ENCODE peak calls at places on chromosomes 5 and 9, in five cellular contexts. W is stomach, J is SK-N-SH, P is prostate gland, F is GM23338. U is an unnamed sample.

GRCh38 chr9:93684161-93684765 is 107.9 kb downstream of the PHF2 start:
- DNase-seq in W (no peak), J (no peak), P (peak), F (no peak), U (no peak)

GRCh38 chr5:61301820-61302563 is 30.1 kb upstream of the ZSWIM6 start:
- DNase-seq in W (peak), J (no peak), P (peak), F (no peak), U (peak)

GRCh38 chr5:140020601-140021177 is 22.4 kb downstream of the NRG2 start:
- DNase-seq in W (no peak), J (no peak), P (no peak), F (no peak), U (no peak)

GRCh38 chr5:142961435-142962171 is 191.4 kb downstream of the ARHGAP26 start:
- DNase-seq in W (no peak), J (no peak), P (no peak), F (no peak), U (no peak)

GRCh38 chr5:147935032-147935431 is 28.7 kb upstream of the C5orf46 start:
- DNase-seq in W (no peak), J (peak), P (peak), F (peak), U (no peak)

GRCh38 chr5:66234241-66234640 is 90.1 kb downstream of the SREK1 start:
- DNase-seq in W (no peak), J (no peak), P (no peak), F (no peak), U (no peak)

GRCh38 chr5:155027993-155028629 is 14.6 kb downstream of the KIF4B start:
- DNase-seq in W (no peak), J (no peak), P (no peak), F (peak), U (no peak)

GRCh38 chr9:128470560-128470959 is 14.8 kb downstream of the ODF2 start:
- DNase-seq in W (no peak), J (no peak), P (no peak), F (no peak), U (no peak)

GRCh38 chr5:76715734-76716455 is at the start of gene F2R:
- DNase-seq in W (peak), J (peak), P (peak), F (peak), U (peak)

GRCh38 chr5:108515706-108516105 is 133.8 kb upstream of the FBXL17 start:
- DNase-seq in W (no peak), J (no peak), P (no peak), F (no peak), U (no peak)

GRCh38 chr5:54520438-54520846 is 2.9 kb downstream of the SNX18 start:
- DNase-seq in W (peak), J (no peak), P (no peak), F (peak), U (no peak)

GRCh38 chr5:102857090-102857818 is 102.1 kb downstream of the PAM start:
- DNase-seq in W (no peak), J (no peak), P (no peak), F (no peak), U (peak)
- TF ChIP-seq POLR2AphosphoS5 in W (no peak), J (no peak), P (no peak), F (no peak), U (no peak)

GRCh38 chr5:176415240-176416122 is 858 bp downstream of the CLTB start:
- DNase-seq in W (peak), J (peak), P (peak), F (peak), U (peak)

GRCh38 chr5:176416965-176417364 is 626 bp upstream of the CLTB start:
- DNase-seq in W (no peak), J (no peak), P (no peak), F (no peak), U (no peak)

GRCh38 chr5:176414704-176415103 is 1.6 kb downstream of the CLTB start:
- DNase-seq in W (no peak), J (no peak), P (no peak), F (no peak), U (no peak)

GRCh38 chr5:176418251-176418650 is 1.9 kb upstream of the CLTB start:
- DNase-seq in W (peak), J (no peak), P (no peak), F (no peak), U (no peak)

GRCh38 chr5:176416123-176416924 is at the start of gene CLTB:
- DNase-seq in W (peak), J (peak), P (peak), F (peak), U (peak)
- TF ChIP-seq POLR2AphosphoS5 in W (peak), J (no peak), P (peak), F (peak), U (no peak)

GRCh38 chr9:130938652-130939404 is at the start of gene FIBCD1:
- DNase-seq in W (no peak), J (peak), P (no peak), F (peak), U (no peak)
- TF ChIP-seq POLR2AphosphoS5 in W (no peak), J (no peak), P (no peak), F (peak), U (no peak)

GRCh38 chr5:149731332-149731616 is 1.2 kb downstream of the PPARGC1B start:
- DNase-seq in W (no peak), J (no peak), P (no peak), F (no peak), U (no peak)

GRCh38 chr5:149730620-149731331 is 666 bp downstream of the PPARGC1B start:
- DNase-seq in W (peak), J (peak), P (peak), F (peak), U (peak)

GRCh38 chr5:149733129-149733900 is 3.2 kb downstream of the PPARGC1B start:
- DNase-seq in W (no peak), J (no peak), P (no peak), F (no peak), U (peak)

GRCh38 chr5:149731617-149732400 is 1.7 kb downstream of the PPARGC1B start:
- DNase-seq in W (peak), J (peak), P (peak), F (peak), U (peak)

GRCh38 chr5:149732500-149733128 is 2.5 kb downstream of the PPARGC1B start:
- DNase-seq in W (no peak), J (no peak), P (peak), F (peak), U (no peak)
- TF ChIP-seq POLR2AphosphoS5 in W (no peak), J (no peak), P (no peak), F (no peak), U (no peak)

DNA sequence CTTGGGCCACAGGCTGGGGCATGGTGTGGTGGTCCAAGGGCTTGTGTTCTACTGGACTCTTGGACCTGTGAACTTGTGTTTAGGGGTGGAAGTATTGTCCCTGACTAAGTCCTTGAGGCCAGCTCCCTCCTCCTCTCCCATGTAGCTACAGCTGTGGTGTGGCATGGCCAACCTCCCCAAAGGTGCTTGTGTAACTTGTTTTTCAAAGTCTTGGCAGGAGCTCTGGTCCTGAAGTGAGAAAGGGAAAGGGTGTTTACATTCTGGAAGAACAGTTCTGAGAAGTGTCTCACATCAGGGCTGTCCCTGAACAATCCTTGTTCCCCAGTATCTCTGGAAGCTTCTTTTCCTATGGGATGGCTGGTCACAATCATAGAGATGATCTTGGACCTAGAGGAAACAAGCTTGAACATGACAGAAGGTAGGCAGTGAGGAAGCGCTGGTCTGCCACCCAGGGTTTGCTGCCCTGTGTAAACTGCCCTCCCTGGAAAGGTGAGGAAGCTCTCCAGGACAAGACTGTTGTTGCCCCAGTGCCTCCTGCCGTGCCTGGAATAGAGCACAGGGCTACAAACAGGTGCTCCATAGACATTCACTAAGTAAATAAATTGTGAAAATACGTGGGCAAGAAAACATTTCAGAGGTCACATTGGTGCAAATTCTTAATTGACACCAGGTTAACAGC is 64.6 kb upstream of the KLF9 start:
- DNase-seq in W (peak), J (no peak), P (peak), F (no peak), U (peak)
- TF ChIP-seq POLR2AphosphoS5 in W (peak), J (no peak), P (peak), F (no peak), U (peak)

GRCh38 chr9:68870049-68870448 is 143.9 kb downstream of the PRKACG start:
- DNase-seq in W (no peak), J (no peak), P (no peak), F (no peak), U (no peak)
- TF ChIP-seq POLR2AphosphoS5 in W (no peak), J (no peak), P (peak), F (no peak), U (no peak)

GRCh38 chr5:179432547-179432946 is 87.3 kb upstream of the ADAMTS2 start:
- DNase-seq in W (no peak), J (no peak), P (no peak), F (no peak), U (no peak)

GRCh38 chr5:179431221-179431620 is 86.0 kb upstream of the ADAMTS2 start:
- DNase-seq in W (no peak), J (no peak), P (no peak), F (no peak), U (no peak)

GRCh38 chr5:179427676-179428056 is 82.4 kb upstream of the ADAMTS2 start:
- DNase-seq in W (no peak), J (no peak), P (no peak), F (no peak), U (peak)

GRCh38 chr5:179427032-179427675 is 81.9 kb upstream of the ADAMTS2 start:
- DNase-seq in W (no peak), J (no peak), P (no peak), F (peak), U (no peak)

DNA sequence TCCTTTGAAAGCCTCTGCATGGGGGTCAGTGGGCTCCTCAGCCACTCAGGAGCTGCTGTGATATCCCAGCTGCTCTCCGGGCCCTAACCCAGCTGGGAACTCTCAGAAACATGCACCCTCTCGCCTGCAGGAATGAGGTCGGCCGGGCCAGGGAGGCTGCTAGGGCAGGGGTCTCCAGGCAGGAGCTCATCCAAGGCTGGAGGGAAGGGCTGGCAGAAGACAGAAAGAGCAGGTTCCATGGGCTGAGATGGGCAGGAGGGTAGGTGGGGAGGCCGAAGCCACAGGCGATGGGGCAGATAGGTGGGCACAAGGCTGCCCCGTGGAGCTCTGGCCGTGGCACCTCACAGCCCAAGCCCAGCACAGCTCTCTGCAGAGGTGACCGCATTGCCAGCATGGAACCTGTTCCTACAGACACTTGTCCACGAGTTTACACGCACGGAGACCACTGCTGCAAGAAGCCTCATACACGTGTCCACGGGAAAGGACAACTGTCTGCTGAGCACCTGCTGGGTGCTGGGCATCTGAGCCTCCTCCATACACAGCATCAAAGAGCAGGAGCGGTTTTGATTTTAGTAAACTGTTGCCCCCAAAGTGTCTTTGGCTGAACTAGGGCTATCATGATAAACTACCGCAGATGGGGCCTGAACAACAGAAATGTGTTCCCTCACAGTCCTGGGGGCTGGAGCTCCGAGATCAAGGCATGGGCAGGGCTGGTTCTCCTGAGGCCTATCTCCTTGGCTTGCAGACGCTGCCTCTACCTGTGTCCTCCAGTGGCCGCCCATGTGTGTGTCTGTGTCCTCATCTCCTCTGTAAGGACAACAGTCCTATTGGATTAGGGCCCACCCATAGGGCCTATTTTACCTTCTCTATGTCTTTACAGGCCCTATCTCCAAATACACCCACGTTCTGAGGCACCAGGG is 85.3 kb upstream of the ADAMTS2 start:
- DNase-seq in W (no peak), J (no peak), P (no peak), F (no peak), U (no peak)
- TF ChIP-seq POLR2AphosphoS5 in W (no peak), J (no peak), P (no peak), F (no peak), U (no peak)